ENCODE peak calls at places on chromosome 7, in four cellular contexts. One of them, this sample, is unnamed.

GRCh38 chr7:152341039-152341913 is 94.5 kb downstream of the KMT2C start:
- DNase-seq in stimulated activated CD4-positive, alpha-beta T cell treated with anti-CD3 and anti-CD28 coated beads, Interleukin-1b, Interleukin-23, amount 100 ng/mL, for 4 hours: no peak
- DNase-seq in upper lobe of right lung: no peak
- DNase-seq in H7: peak
- DNase-seq in this sample: peak

GRCh38 chr7:6248581-6248980 is 23.8 kb downstream of the CYTH3 start:
- DNase-seq in stimulated activated CD4-positive, alpha-beta T cell treated with anti-CD3 and anti-CD28 coated beads, Interleukin-1b, Interleukin-23, amount 100 ng/mL, for 4 hours: no peak
- DNase-seq in upper lobe of right lung: no peak
- DNase-seq in H7: no peak
- DNase-seq in this sample: no peak

GRCh38 chr7:75866129-75866496 is 12.7 kb upstream of the RHBDD2 start:
- DNase-seq in H7: no peak
- DNase-seq in upper lobe of right lung: no peak
- DNase-seq in stimulated activated CD4-positive, alpha-beta T cell treated with anti-CD3 and anti-CD28 coated beads, Interleukin-1b, Interleukin-23, amount 100 ng/mL, for 4 hours: no peak
- DNase-seq in this sample: no peak

GRCh38 chr7:93055543-93056107 is 62.2 kb downstream of the SAMD9 start:
- DNase-seq in H7: peak
- DNase-seq in stimulated activated CD4-positive, alpha-beta T cell treated with anti-CD3 and anti-CD28 coated beads, Interleukin-1b, Interleukin-23, amount 100 ng/mL, for 4 hours: no peak
- DNase-seq in upper lobe of right lung: no peak
- DNase-seq in this sample: peak

GRCh38 chr7:132782777-132783633 is 206.7 kb upstream of the PLXNA4 start:
- DNase-seq in stimulated activated CD4-positive, alpha-beta T cell treated with anti-CD3 and anti-CD28 coated beads, Interleukin-1b, Interleukin-23, amount 100 ng/mL, for 4 hours: no peak
- DNase-seq in upper lobe of right lung: no peak
- DNase-seq in H7: no peak
- DNase-seq in this sample: no peak

GRCh38 chr7:31478744-31479143 is 35.1 kb upstream of the ITPRID1 start:
- DNase-seq in H7: no peak
- DNase-seq in upper lobe of right lung: no peak
- DNase-seq in stimulated activated CD4-positive, alpha-beta T cell treated with anti-CD3 and anti-CD28 coated beads, Interleukin-1b, Interleukin-23, amount 100 ng/mL, for 4 hours: no peak
- DNase-seq in this sample: no peak

GRCh38 chr7:49479936-49480544 is 293.4 kb upstream of the VWC2 start:
- DNase-seq in stimulated activated CD4-positive, alpha-beta T cell treated with anti-CD3 and anti-CD28 coated beads, Interleukin-1b, Interleukin-23, amount 100 ng/mL, for 4 hours: no peak
- DNase-seq in upper lobe of right lung: no peak
- DNase-seq in H7: no peak
- DNase-seq in this sample: no peak

GRCh38 chr7:71182536-71182935 is 50.6 kb downstream of the GALNT17 start:
- DNase-seq in stimulated activated CD4-positive, alpha-beta T cell treated with anti-CD3 and anti-CD28 coated beads, Interleukin-1b, Interleukin-23, amount 100 ng/mL, for 4 hours: no peak
- DNase-seq in upper lobe of right lung: no peak
- DNase-seq in H7: no peak
- DNase-seq in this sample: no peak

GRCh38 chr7:92421676-92422435 is 25.4 kb upstream of the GATAD1 start:
- DNase-seq in stimulated activated CD4-positive, alpha-beta T cell treated with anti-CD3 and anti-CD28 coated beads, Interleukin-1b, Interleukin-23, amount 100 ng/mL, for 4 hours: no peak
- DNase-seq in upper lobe of right lung: no peak
- DNase-seq in H7: no peak
- DNase-seq in this sample: no peak

GRCh38 chr7:131110294-131111080 is 217.2 kb upstream of the MKLN1 start:
- DNase-seq in upper lobe of right lung: no peak
- DNase-seq in H7: peak
- DNase-seq in stimulated activated CD4-positive, alpha-beta T cell treated with anti-CD3 and anti-CD28 coated beads, Interleukin-1b, Interleukin-23, amount 100 ng/mL, for 4 hours: no peak
- DNase-seq in this sample: peak

GRCh38 chr7:106552645-106553445 is 108.1 kb downstream of the CCDC71L start:
- DNase-seq in stimulated activated CD4-positive, alpha-beta T cell treated with anti-CD3 and anti-CD28 coated beads, Interleukin-1b, Interleukin-23, amount 100 ng/mL, for 4 hours: no peak
- DNase-seq in H7: no peak
- DNase-seq in upper lobe of right lung: no peak
- DNase-seq in this sample: no peak

GRCh38 chr7:112930787-112931186 is 140.6 kb upstream of the TMEM168 start:
- DNase-seq in upper lobe of right lung: no peak
- DNase-seq in stimulated activated CD4-positive, alpha-beta T cell treated with anti-CD3 and anti-CD28 coated beads, Interleukin-1b, Interleukin-23, amount 100 ng/mL, for 4 hours: no peak
- DNase-seq in H7: no peak
- DNase-seq in this sample: no peak

GRCh38 chr7:69062020-69062760 is 536.1 kb upstream of the AUTS2 start:
- DNase-seq in upper lobe of right lung: no peak
- DNase-seq in H7: no peak
- DNase-seq in stimulated activated CD4-positive, alpha-beta T cell treated with anti-CD3 and anti-CD28 coated beads, Interleukin-1b, Interleukin-23, amount 100 ng/mL, for 4 hours: no peak
- DNase-seq in this sample: no peak

GRCh38 chr7:10128748-10129147 is 844.9 kb upstream of the PHF14 start:
- DNase-seq in stimulated activated CD4-positive, alpha-beta T cell treated with anti-CD3 and anti-CD28 coated beads, Interleukin-1b, Interleukin-23, amount 100 ng/mL, for 4 hours: no peak
- DNase-seq in H7: no peak
- DNase-seq in upper lobe of right lung: no peak
- DNase-seq in this sample: peak

GRCh38 chr7:26190417-26190869 is 10.1 kb downstream of the HNRNPA2B1 start:
- DNase-seq in upper lobe of right lung: no peak
- DNase-seq in H7: no peak
- DNase-seq in stimulated activated CD4-positive, alpha-beta T cell treated with anti-CD3 and anti-CD28 coated beads, Interleukin-1b, Interleukin-23, amount 100 ng/mL, for 4 hours: no peak
- DNase-seq in this sample: no peak

GRCh38 chr7:93715234-93715633 is 140.7 kb upstream of the CALCR start:
- DNase-seq in upper lobe of right lung: peak
- DNase-seq in stimulated activated CD4-positive, alpha-beta T cell treated with anti-CD3 and anti-CD28 coated beads, Interleukin-1b, Interleukin-23, amount 100 ng/mL, for 4 hours: peak
- DNase-seq in H7: peak
- DNase-seq in this sample: peak

GRCh38 chr7:112422842-112423496 is 27.3 kb upstream of the IFRD1 start:
- DNase-seq in H7: peak
- DNase-seq in upper lobe of right lung: peak
- DNase-seq in stimulated activated CD4-positive, alpha-beta T cell treated with anti-CD3 and anti-CD28 coated beads, Interleukin-1b, Interleukin-23, amount 100 ng/mL, for 4 hours: no peak
- DNase-seq in this sample: peak

GRCh38 chr7:24722386-24723177 is 34.7 kb downstream of the GSDME start:
- DNase-seq in upper lobe of right lung: no peak
- DNase-seq in H7: no peak
- DNase-seq in stimulated activated CD4-positive, alpha-beta T cell treated with anti-CD3 and anti-CD28 coated beads, Interleukin-1b, Interleukin-23, amount 100 ng/mL, for 4 hours: no peak
- DNase-seq in this sample: peak

GRCh38 chr7:13845601-13846000 is 143.9 kb downstream of the ETV1 start:
- DNase-seq in stimulated activated CD4-positive, alpha-beta T cell treated with anti-CD3 and anti-CD28 coated beads, Interleukin-1b, Interleukin-23, amount 100 ng/mL, for 4 hours: no peak
- DNase-seq in H7: no peak
- DNase-seq in upper lobe of right lung: no peak
- DNase-seq in this sample: no peak

GRCh38 chr7:150621376-150621775 is 10.8 kb downstream of the GIMAP6 start:
- DNase-seq in stimulated activated CD4-positive, alpha-beta T cell treated with anti-CD3 and anti-CD28 coated beads, Interleukin-1b, Interleukin-23, amount 100 ng/mL, for 4 hours: no peak
- DNase-seq in H7: no peak
- DNase-seq in upper lobe of right lung: no peak
- DNase-seq in this sample: no peak

GRCh38 chr7:18675579-18675978 is 180.0 kb downstream of the HDAC9 start:
- DNase-seq in upper lobe of right lung: no peak
- DNase-seq in H7: no peak
- DNase-seq in stimulated activated CD4-positive, alpha-beta T cell treated with anti-CD3 and anti-CD28 coated beads, Interleukin-1b, Interleukin-23, amount 100 ng/mL, for 4 hours: no peak
- DNase-seq in this sample: no peak

GRCh38 chr7:36606442-36607205 is 117.7 kb downstream of the AOAH start:
- DNase-seq in H7: no peak
- DNase-seq in stimulated activated CD4-positive, alpha-beta T cell treated with anti-CD3 and anti-CD28 coated beads, Interleukin-1b, Interleukin-23, amount 100 ng/mL, for 4 hours: no peak
- DNase-seq in upper lobe of right lung: no peak
- DNase-seq in this sample: peak

GRCh38 chr7:32564542-32564941 is 69.3 kb downstream of the AVL9 start:
- DNase-seq in upper lobe of right lung: no peak
- DNase-seq in stimulated activated CD4-positive, alpha-beta T cell treated with anti-CD3 and anti-CD28 coated beads, Interleukin-1b, Interleukin-23, amount 100 ng/mL, for 4 hours: no peak
- DNase-seq in H7: no peak
- DNase-seq in this sample: no peak

GRCh38 chr7:16914771-16915170 is 33.0 kb upstream of the AGR3 start:
- DNase-seq in stimulated activated CD4-positive, alpha-beta T cell treated with anti-CD3 and anti-CD28 coated beads, Interleukin-1b, Interleukin-23, amount 100 ng/mL, for 4 hours: no peak
- DNase-seq in H7: no peak
- DNase-seq in upper lobe of right lung: no peak
- DNase-seq in this sample: no peak

GRCh38 chr7:65923321-65923720 is 50.4 kb downstream of the VKORC1L1 start:
- DNase-seq in H7: no peak
- DNase-seq in stimulated activated CD4-positive, alpha-beta T cell treated with anti-CD3 and anti-CD28 coated beads, Interleukin-1b, Interleukin-23, amount 100 ng/mL, for 4 hours: no peak
- DNase-seq in upper lobe of right lung: no peak
- DNase-seq in this sample: no peak

GRCh38 chr7:154489897-154490296 is 437.7 kb downstream of the DPP6 start:
- DNase-seq in upper lobe of right lung: no peak
- DNase-seq in H7: no peak
- DNase-seq in stimulated activated CD4-positive, alpha-beta T cell treated with anti-CD3 and anti-CD28 coated beads, Interleukin-1b, Interleukin-23, amount 100 ng/mL, for 4 hours: no peak
- DNase-seq in this sample: no peak

GRCh38 chr7:132430041-132430440 is 146.2 kb downstream of the PLXNA4 start:
- DNase-seq in stimulated activated CD4-positive, alpha-beta T cell treated with anti-CD3 and anti-CD28 coated beads, Interleukin-1b, Interleukin-23, amount 100 ng/mL, for 4 hours: no peak
- DNase-seq in H7: no peak
- DNase-seq in upper lobe of right lung: no peak
- DNase-seq in this sample: no peak

GRCh38 chr7:641966-642365 is 84.5 kb upstream of the DNAAF5 start:
- DNase-seq in H7: peak
- DNase-seq in upper lobe of right lung: peak
- DNase-seq in stimulated activated CD4-positive, alpha-beta T cell treated with anti-CD3 and anti-CD28 coated beads, Interleukin-1b, Interleukin-23, amount 100 ng/mL, for 4 hours: no peak
- DNase-seq in this sample: no peak

GRCh38 chr7:105776986-105777910 is 99.2 kb downstream of the ATXN7L1 start:
- DNase-seq in H7: no peak
- DNase-seq in upper lobe of right lung: no peak
- DNase-seq in stimulated activated CD4-positive, alpha-beta T cell treated with anti-CD3 and anti-CD28 coated beads, Interleukin-1b, Interleukin-23, amount 100 ng/mL, for 4 hours: no peak
- DNase-seq in this sample: no peak

GRCh38 chr7:151395036-151395367 is 14.8 kb downstream of the WDR86 start:
- DNase-seq in H7: no peak
- DNase-seq in upper lobe of right lung: no peak
- DNase-seq in stimulated activated CD4-positive, alpha-beta T cell treated with anti-CD3 and anti-CD28 coated beads, Interleukin-1b, Interleukin-23, amount 100 ng/mL, for 4 hours: no peak
- DNase-seq in this sample: no peak

GRCh38 chr7:123538897-123539296 is 4.5 kb upstream of the IQUB start:
- DNase-seq in stimulated activated CD4-positive, alpha-beta T cell treated with anti-CD3 and anti-CD28 coated beads, Interleukin-1b, Interleukin-23, amount 100 ng/mL, for 4 hours: no peak
- DNase-seq in H7: no peak
- DNase-seq in upper lobe of right lung: no peak
- DNase-seq in this sample: no peak

GRCh38 chr7:20993693-20994092 is 207.0 kb upstream of the SP8 start:
- DNase-seq in H7: no peak
- DNase-seq in stimulated activated CD4-positive, alpha-beta T cell treated with anti-CD3 and anti-CD28 coated beads, Interleukin-1b, Interleukin-23, amount 100 ng/mL, for 4 hours: no peak
- DNase-seq in upper lobe of right lung: no peak
- DNase-seq in this sample: no peak

GRCh38 chr7:33873981-33874750 is 31.2 kb upstream of the BMPER start:
- DNase-seq in H7: no peak
- DNase-seq in stimulated activated CD4-positive, alpha-beta T cell treated with anti-CD3 and anti-CD28 coated beads, Interleukin-1b, Interleukin-23, amount 100 ng/mL, for 4 hours: no peak
- DNase-seq in upper lobe of right lung: no peak
- DNase-seq in this sample: no peak

GRCh38 chr7:90857595-90857994 is 261.5 kb downstream of the CDK14 start:
- DNase-seq in upper lobe of right lung: no peak
- DNase-seq in stimulated activated CD4-positive, alpha-beta T cell treated with anti-CD3 and anti-CD28 coated beads, Interleukin-1b, Interleukin-23, amount 100 ng/mL, for 4 hours: no peak
- DNase-seq in H7: no peak
- DNase-seq in this sample: no peak

GRCh38 chr7:2190531-2190930 is 42.2 kb downstream of the MAD1L1 start:
- DNase-seq in H7: no peak
- DNase-seq in stimulated activated CD4-positive, alpha-beta T cell treated with anti-CD3 and anti-CD28 coated beads, Interleukin-1b, Interleukin-23, amount 100 ng/mL, for 4 hours: no peak
- DNase-seq in upper lobe of right lung: no peak
- DNase-seq in this sample: no peak

GRCh38 chr7:28984631-28985030 is 26.5 kb upstream of the TRIL start:
- DNase-seq in upper lobe of right lung: no peak
- DNase-seq in H7: peak
- DNase-seq in stimulated activated CD4-positive, alpha-beta T cell treated with anti-CD3 and anti-CD28 coated beads, Interleukin-1b, Interleukin-23, amount 100 ng/mL, for 4 hours: no peak
- DNase-seq in this sample: peak

GRCh38 chr7:45103958-45104843 is 7.3 kb downstream of the TBRG4 start:
- DNase-seq in H7: no peak
- DNase-seq in upper lobe of right lung: peak
- DNase-seq in stimulated activated CD4-positive, alpha-beta T cell treated with anti-CD3 and anti-CD28 coated beads, Interleukin-1b, Interleukin-23, amount 100 ng/mL, for 4 hours: no peak
- DNase-seq in this sample: no peak

GRCh38 chr7:87147500-87147899 is 4.8 kb upstream of the DMTF1 start:
- DNase-seq in upper lobe of right lung: no peak
- DNase-seq in stimulated activated CD4-positive, alpha-beta T cell treated with anti-CD3 and anti-CD28 coated beads, Interleukin-1b, Interleukin-23, amount 100 ng/mL, for 4 hours: no peak
- DNase-seq in H7: no peak
- DNase-seq in this sample: no peak

GRCh38 chr7:129877146-129877792 is 75.5 kb downstream of the UBE2H start:
- DNase-seq in H7: no peak
- DNase-seq in upper lobe of right lung: no peak
- DNase-seq in stimulated activated CD4-positive, alpha-beta T cell treated with anti-CD3 and anti-CD28 coated beads, Interleukin-1b, Interleukin-23, amount 100 ng/mL, for 4 hours: no peak
- DNase-seq in this sample: no peak